ENCODE peak calls at places on chromosome 5, in four cellular contexts. One of them, this sample, is unnamed.

GRCh38 chr5:164433471-164433870 is 928.1 kb downstream of the MAT2B start:
- DNase-seq in effector memory CD4-positive, alpha-beta T cell: no peak
- DNase-seq in left lung: no peak
- DNase-seq in GM23248: no peak
- DNase-seq in this sample: no peak

GRCh38 chr5:111243353-111243752 is 19.2 kb downstream of the CAMK4 start:
- DNase-seq in left lung: no peak
- DNase-seq in GM23248: no peak
- DNase-seq in effector memory CD4-positive, alpha-beta T cell: no peak
- DNase-seq in this sample: no peak

GRCh38 chr5:83321656-83322055 is 149.9 kb upstream of the VCAN start:
- DNase-seq in effector memory CD4-positive, alpha-beta T cell: no peak
- DNase-seq in left lung: no peak
- DNase-seq in GM23248: peak
- DNase-seq in this sample: no peak

GRCh38 chr5:16869821-16870796 is 66.0 kb downstream of the MYO10 start:
- DNase-seq in left lung: no peak
- DNase-seq in effector memory CD4-positive, alpha-beta T cell: no peak
- DNase-seq in GM23248: peak
- DNase-seq in this sample: no peak

GRCh38 chr5:31995011-31995410 is 179.1 kb downstream of the GOLPH3 start:
- DNase-seq in GM23248: no peak
- DNase-seq in effector memory CD4-positive, alpha-beta T cell: no peak
- DNase-seq in left lung: no peak
- DNase-seq in this sample: no peak

GRCh38 chr5:87411586-87412416 is 929 bp downstream of the CCNH start:
- DNase-seq in GM23248: peak
- DNase-seq in left lung: no peak
- DNase-seq in effector memory CD4-positive, alpha-beta T cell: peak
- DNase-seq in this sample: no peak

GRCh38 chr5:2565147-2565546 is 186.3 kb downstream of the IRX2 start:
- DNase-seq in effector memory CD4-positive, alpha-beta T cell: no peak
- DNase-seq in left lung: no peak
- DNase-seq in GM23248: no peak
- DNase-seq in this sample: no peak

GRCh38 chr5:159660401-159660800 is 255.9 kb upstream of the ADRA1B start:
- DNase-seq in effector memory CD4-positive, alpha-beta T cell: no peak
- DNase-seq in GM23248: peak
- DNase-seq in left lung: no peak
- DNase-seq in this sample: no peak

GRCh38 chr5:165258188-165258855 is 1752.9 kb downstream of the MAT2B start:
- DNase-seq in GM23248: no peak
- DNase-seq in effector memory CD4-positive, alpha-beta T cell: no peak
- DNase-seq in left lung: no peak
- DNase-seq in this sample: no peak

GRCh38 chr5:44774279-44774880 is 34.4 kb upstream of the MRPS30 start:
- DNase-seq in effector memory CD4-positive, alpha-beta T cell: no peak
- DNase-seq in left lung: no peak
- DNase-seq in GM23248: peak
- DNase-seq in this sample: no peak

GRCh38 chr5:33410221-33410620 is 30.5 kb upstream of the TARS1 start:
- DNase-seq in GM23248: no peak
- DNase-seq in effector memory CD4-positive, alpha-beta T cell: no peak
- DNase-seq in left lung: no peak
- DNase-seq in this sample: no peak

GRCh38 chr5:54624671-54625583 is 107.4 kb downstream of the SNX18 start:
- DNase-seq in left lung: no peak
- DNase-seq in effector memory CD4-positive, alpha-beta T cell: no peak
- DNase-seq in GM23248: peak
- DNase-seq in this sample: no peak

GRCh38 chr5:130555429-130555828 is 609.6 kb downstream of the HINT1 start:
- DNase-seq in effector memory CD4-positive, alpha-beta T cell: no peak
- DNase-seq in GM23248: no peak
- DNase-seq in left lung: no peak
- DNase-seq in this sample: no peak

GRCh38 chr5:115774684-115775083 is 41.8 kb downstream of the CDO1 start:
- DNase-seq in effector memory CD4-positive, alpha-beta T cell: no peak
- DNase-seq in left lung: no peak
- DNase-seq in GM23248: no peak
- DNase-seq in this sample: no peak

GRCh38 chr5:55172051-55172899 is 702 bp downstream of the CDC20B start:
- DNase-seq in left lung: no peak
- DNase-seq in GM23248: peak
- DNase-seq in effector memory CD4-positive, alpha-beta T cell: peak
- DNase-seq in this sample: peak

GRCh38 chr5:147788023-147788422 is 5.5 kb upstream of the JAKMIP2 start:
- DNase-seq in effector memory CD4-positive, alpha-beta T cell: no peak
- DNase-seq in left lung: no peak
- DNase-seq in GM23248: no peak
- DNase-seq in this sample: no peak

GRCh38 chr5:74257645-74258328 is 382.7 kb downstream of the ENC1 start:
- DNase-seq in GM23248: peak
- DNase-seq in left lung: no peak
- DNase-seq in effector memory CD4-positive, alpha-beta T cell: no peak
- DNase-seq in this sample: no peak

GRCh38 chr5:99005506-99005905 is 76.7 kb upstream of the CHD1 start:
- DNase-seq in effector memory CD4-positive, alpha-beta T cell: no peak
- DNase-seq in GM23248: no peak
- DNase-seq in left lung: no peak
- DNase-seq in this sample: no peak

GRCh38 chr5:10786835-10787234 is 25.8 kb upstream of the DAP start:
- DNase-seq in effector memory CD4-positive, alpha-beta T cell: no peak
- DNase-seq in GM23248: no peak
- DNase-seq in left lung: no peak
- DNase-seq in this sample: no peak

GRCh38 chr5:140130949-140131733 is 5.4 kb downstream of the IGIP start:
- DNase-seq in GM23248: no peak
- DNase-seq in effector memory CD4-positive, alpha-beta T cell: no peak
- DNase-seq in left lung: no peak
- DNase-seq in this sample: no peak
- H3K27ac ChIP-seq in GM23248: peak
- H3K27ac ChIP-seq in effector memory CD4-positive, alpha-beta T cell: no peak
- H3K27ac ChIP-seq in left lung: no peak
- H3K27ac ChIP-seq in this sample: no peak

GRCh38 chr5:124660229-124661093 is 86.0 kb downstream of the ZNF608 start:
- DNase-seq in GM23248: no peak
- DNase-seq in effector memory CD4-positive, alpha-beta T cell: no peak
- DNase-seq in left lung: no peak
- DNase-seq in this sample: no peak
- H3K27ac ChIP-seq in GM23248: peak
- H3K27ac ChIP-seq in effector memory CD4-positive, alpha-beta T cell: no peak
- H3K27ac ChIP-seq in left lung: peak
- H3K27ac ChIP-seq in this sample: peak

GRCh38 chr5:124439609-124440008 is 306.8 kb downstream of the ZNF608 start:
- DNase-seq in left lung: no peak
- DNase-seq in GM23248: no peak
- DNase-seq in effector memory CD4-positive, alpha-beta T cell: no peak
- DNase-seq in this sample: no peak
- H3K27ac ChIP-seq in left lung: no peak
- H3K27ac ChIP-seq in GM23248: no peak
- H3K27ac ChIP-seq in effector memory CD4-positive, alpha-beta T cell: no peak
- H3K27ac ChIP-seq in this sample: peak

DNA sequence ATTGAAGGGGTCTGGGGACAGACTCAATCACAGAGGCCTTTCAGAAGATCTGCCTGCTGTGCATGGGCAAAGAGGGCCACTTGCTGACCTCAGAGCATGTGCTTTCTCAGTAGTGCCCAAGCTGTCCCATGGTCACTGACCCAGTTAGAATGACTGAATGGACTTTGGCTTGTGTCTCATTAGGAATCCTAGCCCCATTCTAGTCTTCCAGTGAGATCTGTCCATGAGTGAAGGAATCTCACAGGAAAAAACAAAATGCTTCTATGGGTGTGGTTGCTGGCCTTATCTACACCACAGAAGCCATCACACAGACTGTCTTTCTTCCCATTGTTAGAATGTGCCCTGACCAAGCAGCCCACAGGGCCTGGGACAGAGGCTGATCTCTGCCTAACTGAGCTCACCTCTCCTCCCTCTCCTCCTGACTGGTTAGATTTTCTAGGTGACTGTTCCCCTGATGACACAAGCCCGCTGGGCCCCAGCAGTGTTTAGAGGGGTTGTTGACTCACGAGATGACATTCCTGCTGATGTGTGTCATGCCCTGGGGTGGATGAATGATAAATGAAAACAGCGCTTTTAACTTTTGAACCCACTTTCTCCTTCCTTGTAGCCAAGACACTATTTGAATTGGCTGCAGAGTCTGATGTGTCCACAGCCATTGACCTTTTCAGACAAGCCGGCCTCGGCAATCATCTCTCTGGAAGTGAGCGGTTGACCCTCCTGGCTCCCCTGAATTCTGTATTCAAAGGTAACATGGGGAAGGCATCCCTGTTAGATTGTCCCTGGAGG is 24.7 kb downstream of the TGFBI start:
- DNase-seq in GM23248: peak
- DNase-seq in effector memory CD4-positive, alpha-beta T cell: no peak
- DNase-seq in left lung: no peak
- DNase-seq in this sample: no peak
- H3K27ac ChIP-seq in GM23248: peak
- H3K27ac ChIP-seq in effector memory CD4-positive, alpha-beta T cell: no peak
- H3K27ac ChIP-seq in left lung: no peak
- H3K27ac ChIP-seq in this sample: no peak

DNA sequence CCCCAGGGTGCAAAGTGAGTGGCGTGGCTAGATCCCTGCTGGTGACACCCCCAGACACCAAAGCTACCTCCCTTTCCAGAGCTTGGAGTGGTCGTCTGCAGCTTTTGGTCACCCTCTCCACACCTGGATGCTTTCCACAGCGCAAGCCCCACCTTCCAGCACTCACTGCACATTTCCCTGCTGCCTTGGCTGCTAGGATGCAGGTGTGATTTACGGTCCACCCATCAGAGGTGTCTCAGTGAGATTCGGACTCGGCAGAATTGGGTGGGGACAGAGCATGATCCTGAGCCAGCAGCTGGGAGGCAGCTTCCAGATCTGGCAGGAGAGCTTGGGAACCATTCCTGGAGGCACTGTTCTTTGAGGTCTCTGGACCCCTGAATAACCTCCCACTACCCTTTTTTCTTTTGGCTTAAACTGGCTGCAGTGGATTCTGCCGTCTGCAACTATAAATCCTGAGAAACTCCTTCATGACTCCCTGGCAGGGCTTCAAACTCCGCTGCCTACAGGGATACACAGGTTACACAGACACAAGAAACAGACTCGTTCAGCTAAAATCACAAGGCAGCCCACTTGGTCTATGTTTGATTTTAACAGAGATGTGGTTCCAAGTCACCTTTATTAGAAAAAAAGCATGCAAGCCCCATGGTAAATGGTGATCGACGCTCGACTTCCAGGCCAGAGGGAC is 99.6 kb upstream of the PHYKPL start:
- DNase-seq in GM23248: no peak
- DNase-seq in left lung: peak
- DNase-seq in effector memory CD4-positive, alpha-beta T cell: no peak
- DNase-seq in this sample: no peak
- H3K27ac ChIP-seq in GM23248: no peak
- H3K27ac ChIP-seq in left lung: no peak
- H3K27ac ChIP-seq in effector memory CD4-positive, alpha-beta T cell: no peak
- H3K27ac ChIP-seq in this sample: peak

GRCh38 chr5:91282210-91282609 is 100.9 kb downstream of the ARRDC3 start:
- DNase-seq in GM23248: no peak
- DNase-seq in effector memory CD4-positive, alpha-beta T cell: no peak
- DNase-seq in left lung: no peak
- DNase-seq in this sample: no peak
- H3K27ac ChIP-seq in GM23248: peak
- H3K27ac ChIP-seq in effector memory CD4-positive, alpha-beta T cell: no peak
- H3K27ac ChIP-seq in left lung: no peak
- H3K27ac ChIP-seq in this sample: no peak

GRCh38 chr5:12896086-12896485 is 991.8 kb upstream of the CTNND2 start:
- DNase-seq in effector memory CD4-positive, alpha-beta T cell: no peak
- DNase-seq in GM23248: no peak
- DNase-seq in left lung: no peak
- DNase-seq in this sample: no peak

GRCh38 chr5:12902611-12903010 is 998.4 kb upstream of the CTNND2 start:
- DNase-seq in GM23248: no peak
- DNase-seq in effector memory CD4-positive, alpha-beta T cell: no peak
- DNase-seq in left lung: no peak
- DNase-seq in this sample: no peak

GRCh38 chr5:12901696-12902095 is 997.5 kb upstream of the CTNND2 start:
- DNase-seq in left lung: no peak
- DNase-seq in effector memory CD4-positive, alpha-beta T cell: no peak
- DNase-seq in GM23248: no peak
- DNase-seq in this sample: no peak
- H3K27ac ChIP-seq in left lung: no peak
- H3K27ac ChIP-seq in effector memory CD4-positive, alpha-beta T cell: no peak
- H3K27ac ChIP-seq in GM23248: no peak
- H3K27ac ChIP-seq in this sample: no peak

GRCh38 chr5:151591144-151591819 is at the start of gene FAT2:
- DNase-seq in left lung: no peak
- DNase-seq in GM23248: no peak
- DNase-seq in effector memory CD4-positive, alpha-beta T cell: no peak
- DNase-seq in this sample: no peak

GRCh38 chr5:151585970-151586369 is 5.2 kb downstream of the FAT2 start:
- DNase-seq in effector memory CD4-positive, alpha-beta T cell: no peak
- DNase-seq in GM23248: peak
- DNase-seq in left lung: no peak
- DNase-seq in this sample: no peak

GRCh38 chr5:151589878-151590570 is 1.1 kb downstream of the FAT2 start:
- DNase-seq in GM23248: peak
- DNase-seq in effector memory CD4-positive, alpha-beta T cell: no peak
- DNase-seq in left lung: no peak
- DNase-seq in this sample: no peak

GRCh38 chr5:151584057-151584937 is 6.8 kb downstream of the FAT2 start:
- DNase-seq in GM23248: no peak
- DNase-seq in left lung: no peak
- DNase-seq in effector memory CD4-positive, alpha-beta T cell: no peak
- DNase-seq in this sample: no peak

GRCh38 chr5:151587796-151588606 is 3.1 kb downstream of the FAT2 start:
- DNase-seq in left lung: no peak
- DNase-seq in GM23248: no peak
- DNase-seq in effector memory CD4-positive, alpha-beta T cell: no peak
- DNase-seq in this sample: no peak
- H3K27ac ChIP-seq in left lung: no peak
- H3K27ac ChIP-seq in GM23248: no peak
- H3K27ac ChIP-seq in effector memory CD4-positive, alpha-beta T cell: no peak
- H3K27ac ChIP-seq in this sample: no peak

DNA sequence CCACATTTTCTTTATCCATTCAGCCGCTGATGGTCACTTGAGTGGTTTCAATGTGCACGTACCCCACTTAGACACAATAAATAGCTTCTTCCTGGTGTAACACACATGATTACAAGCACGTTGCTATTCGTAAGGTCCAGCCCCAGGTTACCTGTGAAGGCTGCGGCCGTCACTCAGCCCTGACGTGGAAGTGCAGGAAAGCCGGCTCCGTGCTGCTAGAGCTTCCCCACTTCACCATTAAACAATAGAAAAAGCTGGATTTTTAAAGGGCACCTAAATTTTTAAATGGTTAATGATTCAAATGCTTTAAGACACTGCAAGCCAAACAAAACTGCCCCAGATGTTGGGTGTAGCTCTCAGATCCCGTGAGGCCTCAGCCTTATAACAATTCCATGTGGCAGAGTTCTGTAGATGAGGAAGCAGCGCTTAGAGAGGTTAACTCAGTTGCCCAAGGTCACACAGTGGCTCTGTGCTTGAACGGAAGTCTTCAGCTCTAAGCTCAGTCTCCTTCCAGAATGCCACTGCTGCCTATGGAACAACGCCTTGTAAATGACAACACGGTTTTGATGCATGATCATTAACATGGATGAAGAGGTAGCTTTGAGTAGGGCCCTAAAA is 125.7 kb downstream of the COL23A1 start:
- DNase-seq in left lung: no peak
- DNase-seq in effector memory CD4-positive, alpha-beta T cell: no peak
- DNase-seq in GM23248: no peak
- DNase-seq in this sample: no peak
- H3K27ac ChIP-seq in left lung: no peak
- H3K27ac ChIP-seq in effector memory CD4-positive, alpha-beta T cell: no peak
- H3K27ac ChIP-seq in GM23248: no peak
- H3K27ac ChIP-seq in this sample: no peak